ENCODE peak calls at places on chromosomes 3 and 15, in four cellular contexts. O is IMR-90, T is trophoblast cell, V is H9. D is an unnamed sample.

GRCh38 chr3:10365791-10366190 is 44.9 kb upstream of the SEC13 start:
- DNase-seq in O (peak; percentile 82), V (no peak), T (no peak), D (no peak)

GRCh38 chr3:177862962-177863491 is 665.7 kb upstream of the TBL1XR1 start:
- DNase-seq in V (no peak), O (no peak), T (no peak), D (no peak)

GRCh38 chr15:62802612-62803011 is 239.9 kb upstream of the TPM1 start:
- DNase-seq in O (no peak), T (no peak), V (no peak), D (no peak)

GRCh38 chr15:80743189-80743833 is 35.9 kb upstream of the CEMIP start:
- DNase-seq in V (no peak), O (peak; percentile 57), T (peak; percentile 15), D (no peak)

GRCh38 chr3:146071636-146072035 is 89.3 kb downstream of the PLOD2 start:
- DNase-seq in V (no peak), O (no peak), T (no peak), D (no peak)

GRCh38 chr3:149448331-149448831 is 26.1 kb upstream of the TM4SF4 start:
- DNase-seq in V (no peak), T (peak; percentile 30), O (peak; percentile 78), D (no peak)

GRCh38 chr3:133127381-133127780 is 89.2 kb downstream of the TMEM108 start:
- DNase-seq in V (no peak), T (peak; percentile 12), O (no peak), D (no peak)

GRCh38 chr3:122103821-122104514 is 48.8 kb downstream of the CD86 start:
- DNase-seq in V (no peak), T (no peak), O (no peak), D (no peak)

GRCh38 chr3:104632947-104633346 is 733.8 kb upstream of the ALCAM start:
- DNase-seq in O (peak; percentile 17), V (no peak), T (no peak), D (no peak)

GRCh38 chr3:35216501-35217266 is 422.6 kb upstream of the ARPP21 start:
- DNase-seq in O (no peak), T (no peak), V (no peak), D (no peak)
- H2AFZ ChIP-seq in O (no peak overlapping the region), T (no peak overlapping the region), V (no peak overlapping the region), D (no peak overlapping the region)

DNA sequence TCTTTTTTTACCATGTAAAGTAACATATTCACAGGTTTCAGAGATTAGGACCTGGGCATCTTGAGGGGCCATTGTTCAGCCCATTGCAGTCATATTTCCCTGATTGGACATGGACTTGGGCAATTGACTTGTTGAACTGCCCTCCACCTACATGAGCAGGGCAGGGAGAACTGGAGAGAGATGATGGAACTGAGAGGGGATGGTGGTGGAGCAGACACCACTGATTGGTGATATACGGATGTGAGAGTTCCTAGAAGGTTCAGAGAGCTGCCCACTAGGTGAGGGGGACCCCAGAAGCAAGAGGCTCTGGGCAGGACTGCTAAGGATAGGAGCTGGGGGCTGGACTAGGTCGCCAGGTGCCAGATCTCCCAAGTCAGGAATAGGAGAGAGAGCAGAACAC is 37.8 kb upstream of the SIAH2 start:
- DNase-seq in V (no peak), T (no peak), O (no peak), D (no peak)
- H2BK5ac ChIP-seq in V (no peak overlapping the region), T (no peak overlapping the region), O (no peak overlapping the region), D (no peak overlapping the region)

GRCh38 chr3:42398080-42398479 is 12.3 kb downstream of the LYZL4 start:
- DNase-seq in T (no peak), V (no peak), O (no peak), D (no peak)

GRCh38 chr3:42397644-42398043 is 12.8 kb downstream of the LYZL4 start:
- DNase-seq in V (no peak), O (no peak), T (no peak), D (no peak)

DNA sequence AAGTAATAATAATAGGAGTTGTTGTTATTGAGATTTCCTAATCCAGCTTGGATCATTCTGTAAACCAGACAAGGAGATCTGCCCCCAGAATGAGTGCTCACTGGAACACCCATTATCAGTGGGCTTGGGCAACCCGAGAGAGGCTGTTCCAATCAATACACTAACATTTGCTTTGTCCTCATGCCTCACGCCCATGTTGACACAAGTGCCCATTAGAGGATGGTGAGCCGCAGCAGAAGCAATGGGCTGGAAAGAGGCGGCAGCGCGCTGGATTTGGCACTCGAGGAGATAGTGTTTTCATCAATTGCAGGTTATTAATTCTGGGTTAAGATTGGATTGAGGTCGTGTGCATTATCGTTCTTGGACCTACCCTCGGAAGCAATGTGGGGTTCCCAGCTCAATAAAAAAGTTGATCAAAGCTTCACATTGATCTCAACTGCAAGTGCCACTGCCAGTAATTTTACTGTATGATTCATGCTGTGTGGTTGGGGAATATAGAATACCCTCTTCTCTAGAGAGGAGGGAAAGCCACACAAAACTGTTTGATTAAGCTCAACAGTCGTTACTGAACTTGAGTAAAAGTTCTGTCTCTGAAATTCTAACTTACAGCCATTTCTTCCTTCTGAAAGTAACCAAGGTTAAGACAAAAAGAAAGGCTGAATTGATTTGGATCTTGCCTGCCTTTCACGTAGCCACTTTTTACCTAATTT is 15.7 kb downstream of the LYZL4 start:
- DNase-seq in V (no peak), T (no peak), O (no peak), D (no peak)
- H2AFZ ChIP-seq in V (no peak overlapping the region), T (no peak overlapping the region), O (no peak overlapping the region), D (no peak overlapping the region)

GRCh38 chr3:134425943-134426342 is 51.7 kb upstream of the AMOTL2 start:
- DNase-seq in V (no peak), O (no peak), T (no peak), D (no peak)

GRCh38 chr3:134428396-134428795 is 54.1 kb upstream of the AMOTL2 start:
- DNase-seq in V (no peak), T (no peak), O (peak; percentile 80), D (no peak)

GRCh38 chr3:134430174-134430573 is 55.6 kb downstream of the ANAPC13 start:
- DNase-seq in O (no peak), T (no peak), V (no peak), D (no peak)

GRCh38 chr3:134427400-134428111 is 53.3 kb upstream of the AMOTL2 start:
- DNase-seq in T (peak; percentile 99), O (peak; percentile 100), V (no peak), D (no peak)

DNA sequence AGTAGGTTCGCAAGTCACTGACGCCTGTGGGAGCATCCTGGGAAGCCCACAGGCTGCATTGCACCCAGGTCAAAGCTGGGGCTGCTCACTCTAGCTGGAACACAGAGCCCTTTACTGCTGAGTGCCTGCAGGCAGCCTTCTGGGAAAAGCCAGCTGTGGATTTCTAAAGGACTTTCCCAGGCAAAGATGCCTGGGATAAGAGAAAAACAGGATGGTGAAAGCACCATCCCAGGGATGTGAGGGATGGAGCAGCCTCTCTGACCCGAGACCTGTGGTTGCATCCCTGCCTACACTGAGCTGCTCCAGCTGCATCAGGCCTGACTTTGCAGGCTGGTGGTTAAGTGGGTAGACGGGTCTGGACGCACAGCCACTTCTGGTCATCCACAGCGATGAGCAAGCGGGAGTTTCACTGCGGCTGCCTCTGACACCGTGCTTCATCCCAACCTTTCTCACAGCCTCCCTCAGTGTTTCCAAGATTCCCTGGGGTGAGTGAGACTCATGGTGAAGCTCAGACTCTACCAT is 52.5 kb upstream of the AMOTL2 start:
- DNase-seq in T (peak; percentile 54), O (peak; percentile 95), V (no peak), D (no peak)
- H2BK5ac ChIP-seq in T (no peak overlapping the region), O (peak overlapping the region; percentile 99), V (no peak overlapping the region), D (no peak overlapping the region)

DNA sequence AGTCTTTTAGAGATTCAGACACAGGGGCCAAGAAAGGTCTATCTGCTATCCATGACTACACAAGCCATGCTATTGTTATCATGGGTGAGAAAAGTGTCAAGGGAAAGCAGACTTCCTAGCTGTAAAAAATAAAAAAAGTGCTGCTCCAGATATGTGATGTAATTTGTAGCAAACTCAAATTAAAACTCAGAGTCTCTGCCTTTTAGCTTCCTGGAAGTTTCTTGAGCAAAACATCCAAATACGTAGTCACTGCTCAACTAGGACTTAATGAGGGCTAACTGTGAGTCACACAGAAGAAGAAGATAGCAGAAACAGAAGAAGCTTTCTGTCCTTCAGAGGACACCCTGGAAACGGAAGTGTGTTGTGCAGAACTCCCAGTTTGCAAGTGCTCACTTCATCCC is 393.4 kb upstream of the NR2F2 start:
- DNase-seq in V (no peak), O (peak; percentile 36), T (peak; percentile 1), D (no peak)
- H2AFZ ChIP-seq in V (no peak overlapping the region), O (no peak overlapping the region), T (no peak overlapping the region), D (no peak overlapping the region)

GRCh38 chr15:66631616-66632263 is 65.9 kb upstream of the LCTL start:
- DNase-seq in T (no peak), V (no peak), O (no peak), D (no peak)
- H2BK5ac ChIP-seq in T (peak overlapping the region; percentile 69), V (no peak overlapping the region), O (no peak overlapping the region), D (no peak overlapping the region)

GRCh38 chr3:19432679-19433078 is 284.4 kb downstream of the KCNH8 start:
- DNase-seq in V (no peak), T (no peak), O (no peak), D (no peak)

GRCh38 chr3:19428729-19429128 is 280.4 kb downstream of the KCNH8 start:
- DNase-seq in T (no peak), O (no peak), V (no peak), D (no peak)

GRCh38 chr3:19425825-19426224 is 277.5 kb downstream of the KCNH8 start:
- DNase-seq in V (no peak), T (no peak), O (no peak), D (no peak)

GRCh38 chr3:19427417-19428149 is 279.3 kb downstream of the KCNH8 start:
- DNase-seq in O (no peak), T (no peak), V (no peak), D (no peak)
- H2AFZ ChIP-seq in O (no peak overlapping the region), T (no peak overlapping the region), V (no peak overlapping the region), D (no peak overlapping the region)

D was measured in neuronal stem cell.